ENCODE peak calls at places on chromosomes 16 and 17, in ten cellular contexts. O is transverse colon, Y is PC-3, U is endodermal cell, G is OCI-LY7, K is coronary artery, P is BJ, L is lower lobe of right lung, W is Caco-2, S is Peyer's patch. Z is an unnamed sample.

GRCh38 chr16:57564571-57565270 is 22.3 kb downstream of the ADGRG5 start:
- DNase-seq in O (no peak), Y (no peak), U (no peak), G (no peak), K (no peak), P (no peak), L (no peak), W (no peak), S (no peak), Z (no peak)

GRCh38 chr17:27224526-27225315 is 69.2 kb upstream of the WSB1 start:
- DNase-seq in O (no peak), Y (no peak), U (no peak), G (no peak), K (no peak), P (no peak), L (no peak), W (no peak), S (no peak), Z (no peak)

GRCh38 chr16:73033271-73033998 is 14.5 kb downstream of the ZFHX3 start:
- DNase-seq in O (no peak), Y (no peak), U (peak), G (no peak), K (no peak), P (no peak), L (no peak), W (no peak), S (no peak), Z (no peak)

GRCh38 chr17:31492880-31493655 is 101.6 kb downstream of the RAB11FIP4 start:
- DNase-seq in O (peak), Y (no peak), U (no peak), G (no peak), K (no peak), P (no peak), L (peak), W (no peak), S (peak), Z (no peak)

GRCh38 chr16:88758227-88758943 is 26.6 kb downstream of the PIEZO1 start:
- DNase-seq in O (no peak), Y (no peak), U (no peak), G (no peak), K (no peak), P (no peak), L (no peak), W (no peak), S (no peak), Z (no peak)

GRCh38 chr16:48155926-48156789 is at the start of gene ABCC12:
- DNase-seq in O (no peak), Y (no peak), U (no peak), G (no peak), K (no peak), P (no peak), L (no peak), W (no peak), S (no peak), Z (no peak)

GRCh38 chr17:4769628-4770027 is 2.1 kb upstream of the TM4SF5 start:
- DNase-seq in O (no peak), Y (peak), U (no peak), G (peak), K (no peak), P (no peak), L (no peak), W (no peak), S (no peak), Z (no peak)

GRCh38 chr16:54928421-54929089 is 2.1 kb upstream of the IRX5 start:
- DNase-seq in O (no peak), Y (no peak), U (peak), G (peak), K (peak), P (no peak), L (peak), W (peak), S (no peak), Z (no peak)

GRCh38 chr16:4755687-4756086 is 11.3 kb downstream of the ZNF500 start:
- DNase-seq in O (no peak), Y (no peak), U (no peak), G (no peak), K (no peak), P (no peak), L (no peak), W (no peak), S (no peak), Z (no peak)

GRCh38 chr16:15510992-15511391 is 76.6 kb downstream of the BMERB1 start:
- DNase-seq in O (no peak), Y (no peak), U (no peak), G (no peak), K (no peak), P (no peak), L (no peak), W (peak), S (no peak), Z (no peak)

GRCh38 chr17:43661699-43662431 is at the start of gene MEOX1:
- DNase-seq in O (no peak), Y (peak), U (peak), G (no peak), K (no peak), P (peak), L (no peak), W (no peak), S (no peak), Z (no peak)

GRCh38 chr16:88387941-88388627 is 5.3 kb downstream of the ZNF469 start:
- DNase-seq in O (peak), Y (peak), U (no peak), G (no peak), K (peak), P (no peak), L (peak), W (no peak), S (no peak), Z (peak)

GRCh38 chr17:69714659-69715058 is 300.2 kb downstream of the MAP2K6 start:
- DNase-seq in O (no peak), Y (no peak), U (no peak), G (no peak), K (no peak), P (no peak), L (no peak), W (peak), S (no peak), Z (no peak)

GRCh38 chr16:3825940-3826339 is 54.6 kb downstream of the CREBBP start:
- DNase-seq in O (no peak), Y (no peak), U (no peak), G (no peak), K (no peak), P (no peak), L (no peak), W (no peak), S (no peak), Z (no peak)

GRCh38 chr17:38912221-38912813 is 13.1 kb upstream of the LASP1NB start:
- DNase-seq in O (peak), Y (no peak), U (peak), G (no peak), K (peak), P (no peak), L (peak), W (no peak), S (no peak), Z (peak)

GRCh38 chr17:78409191-78409621 is 30.8 kb downstream of the PGS1 start:
- DNase-seq in O (peak), Y (peak), U (no peak), G (no peak), K (no peak), P (no peak), L (peak), W (peak), S (no peak), Z (peak)

GRCh38 chr17:82862758-82863645 is 23.2 kb upstream of the ZNF750 start:
- DNase-seq in O (no peak), Y (no peak), U (no peak), G (no peak), K (no peak), P (no peak), L (no peak), W (no peak), S (no peak), Z (no peak)

GRCh38 chr17:77887464-77888241 is 70.8 kb upstream of the TNRC6C start:
- DNase-seq in O (peak), Y (no peak), U (no peak), G (peak), K (peak), P (peak), L (peak), W (peak), S (peak), Z (no peak)

GRCh38 chr16:13507530-13507929 is 412.4 kb upstream of the ERCC4 start:
- DNase-seq in O (no peak), Y (no peak), U (no peak), G (no peak), K (no peak), P (no peak), L (no peak), W (no peak), S (no peak), Z (no peak)

GRCh38 chr17:65553646-65554567 is 7.5 kb downstream of the AXIN2 start:
- DNase-seq in O (no peak), Y (no peak), U (peak), G (no peak), K (no peak), P (no peak), L (peak), W (no peak), S (no peak), Z (no peak)

GRCh38 chr16:65413861-65414260 is 292.0 kb upstream of the CDH11 start:
- DNase-seq in O (no peak), Y (no peak), U (no peak), G (no peak), K (no peak), P (no peak), L (no peak), W (no peak), S (no peak), Z (no peak)

GRCh38 chr16:30379165-30379783 is 3.1 kb downstream of the SEPTIN1 start:
- DNase-seq in O (no peak), Y (no peak), U (no peak), G (no peak), K (no peak), P (no peak), L (no peak), W (no peak), S (no peak), Z (no peak)

GRCh38 chr16:89357055-89357454 is 133.3 kb downstream of the ANKRD11 start:
- DNase-seq in O (no peak), Y (peak), U (peak), G (no peak), K (no peak), P (no peak), L (no peak), W (peak), S (no peak), Z (no peak)

GRCh38 chr16:64362193-64362592 is 759.7 kb downstream of the CDH11 start:
- DNase-seq in O (no peak), Y (peak), U (no peak), G (no peak), K (no peak), P (no peak), L (no peak), W (no peak), S (no peak), Z (no peak)

GRCh38 chr16:8569650-8570338 is 20.5 kb downstream of the TMEM114 start:
- DNase-seq in O (no peak), Y (no peak), U (peak), G (no peak), K (no peak), P (no peak), L (no peak), W (no peak), S (no peak), Z (no peak)

GRCh38 chr17:76983075-76983411 is 114.8 kb downstream of the MGAT5B start:
- DNase-seq in O (no peak), Y (no peak), U (no peak), G (no peak), K (no peak), P (no peak), L (peak), W (no peak), S (no peak), Z (no peak)

GRCh38 chr17:83149761-83150251 is 70.4 kb downstream of the METRNL start:
- DNase-seq in O (no peak), Y (no peak), U (peak), G (no peak), K (no peak), P (no peak), L (no peak), W (no peak), S (no peak), Z (no peak)

GRCh38 chr17:27356091-27356705 is 62.3 kb downstream of the WSB1 start:
- DNase-seq in O (no peak), Y (no peak), U (no peak), G (no peak), K (no peak), P (no peak), L (no peak), W (no peak), S (no peak), Z (no peak)

GRCh38 chr17:50558955-50559614 is 1.4 kb upstream of the CACNA1G start:
- DNase-seq in O (no peak), Y (no peak), U (peak), G (no peak), K (no peak), P (no peak), L (peak), W (no peak), S (peak), Z (no peak)

GRCh38 chr17:43456661-43457361 is 27.0 kb upstream of the DHX8 start:
- DNase-seq in O (peak), Y (peak), U (no peak), G (no peak), K (no peak), P (no peak), L (peak), W (no peak), S (no peak), Z (no peak)

GRCh38 chr16:56932588-56933265 is 785 bp downstream of the HERPUD1 start:
- DNase-seq in O (peak), Y (peak), U (peak), G (peak), K (peak), P (no peak), L (peak), W (peak), S (peak), Z (peak)

GRCh38 chr17:57257213-57257873 is 1.0 kb downstream of the MSI2 start:
- DNase-seq in O (peak), Y (no peak), U (no peak), G (peak), K (no peak), P (no peak), L (no peak), W (no peak), S (peak), Z (no peak)

GRCh38 chr17:72850410-72850809 is 242.1 kb downstream of the SLC39A11 start:
- DNase-seq in O (no peak), Y (peak), U (no peak), G (no peak), K (no peak), P (peak), L (no peak), W (no peak), S (no peak), Z (no peak)

GRCh38 chr16:73361061-73361460 is 313.1 kb upstream of the ZFHX3 start:
- DNase-seq in O (no peak), Y (no peak), U (no peak), G (no peak), K (no peak), P (no peak), L (no peak), W (no peak), S (no peak), Z (no peak)

GRCh38 chr16:86026136-86026905 is 127.4 kb downstream of the IRF8 start:
- DNase-seq in O (peak), Y (no peak), U (peak), G (no peak), K (peak), P (no peak), L (no peak), W (no peak), S (no peak), Z (no peak)

GRCh38 chr17:50468120-50469004 is at the start of gene CHAD:
- DNase-seq in O (no peak), Y (no peak), U (peak), G (no peak), K (peak), P (no peak), L (no peak), W (no peak), S (no peak), Z (no peak)

GRCh38 chr17:9670596-9670995 is 25.3 kb downstream of the USP43 start:
- DNase-seq in O (no peak), Y (peak), U (peak), G (no peak), K (no peak), P (no peak), L (no peak), W (no peak), S (no peak), Z (no peak)

DNA sequence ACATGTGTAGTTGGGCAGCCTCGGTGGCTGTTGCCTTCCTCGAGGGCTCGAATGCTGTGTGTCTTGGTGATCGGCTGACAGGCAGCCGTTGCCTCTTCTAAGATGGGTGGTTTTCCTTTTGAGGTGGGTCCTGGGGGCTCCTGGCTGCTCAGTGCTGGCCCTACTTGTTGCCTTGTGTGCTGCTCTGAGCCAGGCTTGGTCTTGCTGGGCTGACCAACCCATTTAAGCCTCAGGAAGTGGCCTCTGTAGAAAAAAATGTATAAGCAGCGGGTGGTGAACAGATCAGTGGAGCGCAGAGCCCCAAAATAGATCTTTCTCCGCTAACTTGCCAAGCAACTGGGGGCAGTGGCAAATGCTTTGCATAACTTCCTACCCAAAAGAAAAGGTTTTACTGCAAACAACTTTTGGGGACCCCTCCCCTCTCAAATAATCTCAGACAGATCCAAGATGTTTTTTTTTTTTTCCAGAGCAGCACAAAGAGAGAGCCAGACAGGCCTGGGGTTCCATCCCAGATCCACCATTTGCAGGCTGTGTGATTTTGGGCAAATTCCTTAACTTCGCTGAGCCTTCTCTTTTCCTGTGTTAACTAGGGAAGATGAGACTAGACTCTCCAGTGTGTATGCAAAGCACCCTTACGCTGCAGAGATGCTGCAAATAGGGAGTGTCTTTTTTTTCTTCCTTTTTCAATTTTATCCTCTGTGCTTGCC is 42.5 kb downstream of the PLCG2 start:
- DNase-seq in O (peak), Y (no peak), U (no peak), G (peak), K (no peak), P (no peak), L (no peak), W (no peak), S (peak), Z (no peak)
- H3K4me3 ChIP-seq in O (no peak), Y (no peak), U (no peak), G (peak), K (no peak), P (no peak), L (no peak), W (no peak), S (peak), Z (no peak)

GRCh38 chr17:6679241-6679640 is 27.7 kb downstream of the C17orf100 start:
- DNase-seq in O (no peak), Y (peak), U (no peak), G (no peak), K (no peak), P (no peak), L (no peak), W (no peak), S (no peak), Z (no peak)

GRCh38 chr17:6681671-6682070 is 30.1 kb downstream of the C17orf100 start:
- DNase-seq in O (no peak), Y (no peak), U (no peak), G (no peak), K (no peak), P (no peak), L (no peak), W (no peak), S (no peak), Z (no peak)

GRCh38 chr17:6682339-6682738 is 30.8 kb downstream of the C17orf100 start:
- DNase-seq in O (no peak), Y (no peak), U (no peak), G (no peak), K (no peak), P (no peak), L (no peak), W (no peak), S (no peak), Z (no peak)

GRCh38 chr17:6683081-6683684 is 30.0 kb downstream of the SLC13A5 start:
- DNase-seq in O (no peak), Y (no peak), U (no peak), G (no peak), K (no peak), P (no peak), L (no peak), W (no peak), S (no peak), Z (peak)

GRCh38 chr17:6681176-6681575 is 29.6 kb downstream of the C17orf100 start:
- DNase-seq in O (no peak), Y (no peak), U (no peak), G (no peak), K (no peak), P (no peak), L (no peak), W (no peak), S (no peak), Z (no peak)
- TF ChIP-seq CTCF in O (no peak), Y (no peak), U (no peak), G (no peak), K (no peak), P (no peak), L (no peak), W (no peak), S (no peak), Z (no peak)

GRCh38 chr16:2715064-2715463 is 5.0 kb downstream of the PRSS27 start:
- DNase-seq in O (no peak), Y (no peak), U (no peak), G (no peak), K (no peak), P (no peak), L (no peak), W (no peak), S (no peak), Z (no peak)
- H3K4me3 ChIP-seq in O (no peak), Y (no peak), U (no peak), G (no peak), K (no peak), P (no peak), L (no peak), W (no peak), S (no peak), Z (no peak)

GRCh38 chr16:79170565-79171242 is 429.8 kb downstream of the MAF start:
- DNase-seq in O (no peak), Y (no peak), U (peak), G (no peak), K (no peak), P (peak), L (no peak), W (no peak), S (no peak), Z (no peak)

GRCh38 chr16:79171504-79172240 is 428.9 kb downstream of the MAF start:
- DNase-seq in O (no peak), Y (no peak), U (peak), G (no peak), K (no peak), P (no peak), L (no peak), W (no peak), S (no peak), Z (peak)

GRCh38 chr16:79167893-79168292 is 432.6 kb downstream of the MAF start:
- DNase-seq in O (no peak), Y (no peak), U (no peak), G (no peak), K (no peak), P (no peak), L (no peak), W (no peak), S (no peak), Z (no peak)

GRCh38 chr16:79168321-79168720 is 432.2 kb downstream of the MAF start:
- DNase-seq in O (no peak), Y (no peak), U (no peak), G (no peak), K (no peak), P (no peak), L (no peak), W (no peak), S (no peak), Z (no peak)

DNA sequence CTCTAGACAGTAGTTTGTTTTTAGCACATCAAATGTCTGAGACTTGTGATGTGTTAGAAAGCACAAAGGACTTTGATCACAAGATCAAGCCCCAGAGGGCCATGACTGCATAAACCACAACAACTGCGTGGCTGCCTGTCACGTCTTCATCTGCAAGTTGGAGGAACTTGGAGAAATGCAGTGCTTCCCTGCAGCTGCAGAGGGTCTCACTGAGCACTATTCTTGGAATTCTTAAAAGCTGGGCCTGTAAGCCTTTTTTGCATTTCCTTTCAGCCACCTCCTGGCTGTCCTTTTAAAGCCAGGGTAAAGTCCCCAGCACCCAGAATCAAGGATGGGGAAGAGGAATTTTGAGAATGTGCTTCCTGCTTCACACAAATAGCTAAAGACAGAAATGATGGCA is 431.3 kb downstream of the MAF start:
- DNase-seq in O (no peak), Y (no peak), U (peak), G (no peak), K (no peak), P (no peak), L (no peak), W (peak), S (no peak), Z (no peak)
- TF ChIP-seq CTCF in O (no peak), Y (no peak), U (peak), G (no peak), K (no peak), P (no peak), L (no peak), W (no peak), S (no peak), Z (no peak)

Z was measured in LNCaP clone FGC.